ENCODE peak calls at places on chromosomes 3 and 15, in nine cellular contexts. Q, P, Y, T, J, X, R, A and Z are unnamed samples.

GRCh38 chr3:129352650-129353588 is 74.2 kb downstream of the HMCES start:
- DNase-seq in Y (no peak), Q (no peak), X (no peak), A (no peak), T (no peak), J (no peak), P (no peak), R (no peak), Z (peak)

GRCh38 chr15:55319537-55320325 is 709 bp downstream of the PIGB start:
- DNase-seq in R (no peak), Q (peak), T (no peak), A (no peak), X (peak), J (peak), P (no peak), Y (peak), Z (peak)

GRCh38 chr15:68986292-68986691 is 28.2 kb upstream of the NOX5 start:
- DNase-seq in X (no peak), Q (no peak), J (no peak), A (no peak), P (no peak), Y (no peak), R (no peak), T (no peak), Z (no peak)

GRCh38 chr3:146390967-146391366 is 78.4 kb downstream of the PLSCR2 start:
- DNase-seq in X (no peak), T (no peak), Q (no peak), J (peak), Y (peak), P (peak), R (no peak), A (no peak), Z (no peak)

GRCh38 chr15:34018021-34018645 is 20.9 kb downstream of the AVEN start:
- DNase-seq in P (peak), Q (no peak), R (no peak), A (no peak), J (peak), T (no peak), Y (no peak), X (no peak), Z (no peak)

GRCh38 chr15:77311618-77312398 is 108.1 kb downstream of the PEAK1 start:
- DNase-seq in J (peak), Y (peak), T (peak), A (no peak), Q (peak), R (no peak), X (no peak), P (no peak), Z (peak)

GRCh38 chr15:90933310-90933709 is 961 bp upstream of the HDDC3 start:
- DNase-seq in X (no peak), A (no peak), P (no peak), J (no peak), T (no peak), Y (no peak), R (no peak), Q (no peak), Z (no peak)

GRCh38 chr3:11159421-11159904 is 5.2 kb downstream of the HRH1 start:
- DNase-seq in X (no peak), Q (no peak), J (peak), R (peak), P (peak), A (no peak), T (peak), Y (peak), Z (peak)

GRCh38 chr3:119769394-119770149 is 12.3 kb upstream of the NR1I2 start:
- DNase-seq in Y (peak), Q (no peak), A (no peak), J (peak), T (no peak), R (no peak), P (peak), X (no peak), Z (no peak)

GRCh38 chr3:50539887-50540286 is 27.7 kb downstream of the C3orf18 start:
- DNase-seq in Y (no peak), P (no peak), J (no peak), X (no peak), R (no peak), Q (peak), T (no peak), A (no peak), Z (no peak)

GRCh38 chr3:171321241-171321640 is 139.0 kb downstream of the TNIK start:
- DNase-seq in X (no peak), T (no peak), R (no peak), A (no peak), P (no peak), Q (no peak), J (no peak), Y (no peak), Z (no peak)

GRCh38 chr3:146156060-146156459 is 4.9 kb downstream of the PLOD2 start:
- DNase-seq in P (no peak), X (no peak), J (no peak), R (no peak), Q (no peak), T (no peak), Y (peak), A (no peak), Z (no peak)

GRCh38 chr15:63523306-63523990 is 19.1 kb downstream of the USP3 start:
- DNase-seq in T (no peak), A (no peak), J (peak), X (no peak), Y (peak), Q (no peak), R (no peak), P (peak), Z (no peak)

GRCh38 chr15:98952381-98952803 is 55.2 kb downstream of the PGPEP1L start:
- DNase-seq in Y (no peak), P (peak), R (no peak), X (no peak), A (no peak), Q (no peak), T (no peak), J (peak), Z (peak)

GRCh38 chr3:100844063-100844936 is 135.0 kb downstream of the TFG start:
- DNase-seq in X (no peak), Y (no peak), A (no peak), T (no peak), R (no peak), J (peak), P (peak), Q (peak), Z (no peak)

GRCh38 chr3:52403271-52403841 is 41.5 kb downstream of the SEMA3G start:
- DNase-seq in J (no peak), T (no peak), P (no peak), Q (no peak), X (no peak), A (no peak), R (no peak), Y (no peak), Z (no peak)

GRCh38 chr3:44814751-44815150 is 47.0 kb upstream of the TMEM42 start:
- DNase-seq in R (no peak), Y (no peak), X (no peak), T (no peak), A (no peak), Q (no peak), P (no peak), J (no peak), Z (no peak)

GRCh38 chr3:196135693-196136639 is 54.1 kb upstream of the TFRC start:
- DNase-seq in J (no peak), T (peak), Y (no peak), R (no peak), Q (peak), X (no peak), P (no peak), A (no peak), Z (peak)

GRCh38 chr15:37891754-37892368 is 42.6 kb upstream of the TMCO5A start:
- DNase-seq in R (peak), Q (peak), P (peak), A (peak), T (peak), Y (peak), J (peak), X (peak), Z (peak)

GRCh38 chr3:134338201-134338512 is 36.1 kb downstream of the AMOTL2 start:
- DNase-seq in A (no peak), X (no peak), T (no peak), R (no peak), Y (no peak), P (no peak), J (no peak), Q (no peak), Z (no peak)

GRCh38 chr15:79629687-79630086 is 197.6 kb downstream of the MINAR1 start:
- DNase-seq in J (peak), Q (no peak), R (no peak), P (peak), Y (peak), X (no peak), T (no peak), A (no peak), Z (no peak)

GRCh38 chr3:30597131-30597768 is 9.2 kb upstream of the TGFBR2 start:
- DNase-seq in J (peak), Y (peak), X (no peak), P (peak), R (no peak), T (peak), A (peak), Q (peak), Z (peak)

GRCh38 chr15:25611603-25612002 is 172.8 kb upstream of the UBE3A start:
- DNase-seq in Y (peak), A (no peak), T (no peak), X (no peak), R (no peak), J (no peak), P (no peak), Q (no peak), Z (peak)

GRCh38 chr3:166582231-166582630 is 745.0 kb upstream of the BCHE start:
- DNase-seq in P (peak), R (no peak), X (no peak), Y (no peak), Q (no peak), J (peak), T (no peak), A (no peak), Z (no peak)

GRCh38 chr3:138418556-138419206 is 15.7 kb upstream of the ESYT3 start:
- DNase-seq in X (no peak), R (no peak), A (no peak), Q (no peak), P (no peak), J (peak), T (no peak), Y (no peak), Z (no peak)

GRCh38 chr3:30752961-30753360 is 141.5 kb downstream of the GADL1 start:
- DNase-seq in A (no peak), Y (peak), Q (peak), X (no peak), P (peak), T (peak), J (peak), R (no peak), Z (peak)

GRCh38 chr3:38758557-38758956 is 57.5 kb downstream of the SCN10A start:
- DNase-seq in R (no peak), J (no peak), Q (no peak), X (no peak), T (no peak), P (no peak), Y (no peak), A (no peak), Z (no peak)

GRCh38 chr3:43031490-43032216 is 52.5 kb downstream of the GASK1A start:
- DNase-seq in J (no peak), R (no peak), A (no peak), Y (peak), T (no peak), Q (no peak), X (no peak), P (no peak), Z (no peak)

GRCh38 chr3:125280966-125281365 is 68.4 kb upstream of the SLC12A8 start:
- DNase-seq in J (peak), T (no peak), A (no peak), R (peak), Q (peak), Y (peak), X (no peak), P (peak), Z (no peak)

GRCh38 chr15:91572110-91572509 is 281.4 kb upstream of the SLCO3A1 start:
- DNase-seq in Y (peak), P (peak), X (no peak), T (no peak), R (no peak), A (no peak), J (peak), Q (peak), Z (peak)

GRCh38 chr15:35485411-35485810 is 60.6 kb downstream of the DPH6 start:
- DNase-seq in Y (no peak), Q (no peak), R (no peak), X (no peak), T (no peak), J (no peak), P (no peak), A (no peak), Z (no peak)

GRCh38 chr3:123406598-123406997 is 42.3 kb downstream of the ADCY5 start:
- DNase-seq in T (no peak), R (no peak), J (no peak), X (no peak), A (no peak), Y (no peak), Q (no peak), P (no peak), Z (no peak)

GRCh38 chr3:65928110-65928509 is 110.6 kb downstream of the MAGI1 start:
- DNase-seq in P (no peak), Q (no peak), T (peak), X (no peak), J (no peak), R (no peak), A (no peak), Y (no peak), Z (no peak)

GRCh38 chr3:138863776-138864113 is 29.0 kb upstream of the PIK3CB start:
- DNase-seq in A (no peak), T (no peak), Q (no peak), Y (no peak), R (no peak), J (no peak), X (no peak), P (no peak), Z (no peak)

DNA sequence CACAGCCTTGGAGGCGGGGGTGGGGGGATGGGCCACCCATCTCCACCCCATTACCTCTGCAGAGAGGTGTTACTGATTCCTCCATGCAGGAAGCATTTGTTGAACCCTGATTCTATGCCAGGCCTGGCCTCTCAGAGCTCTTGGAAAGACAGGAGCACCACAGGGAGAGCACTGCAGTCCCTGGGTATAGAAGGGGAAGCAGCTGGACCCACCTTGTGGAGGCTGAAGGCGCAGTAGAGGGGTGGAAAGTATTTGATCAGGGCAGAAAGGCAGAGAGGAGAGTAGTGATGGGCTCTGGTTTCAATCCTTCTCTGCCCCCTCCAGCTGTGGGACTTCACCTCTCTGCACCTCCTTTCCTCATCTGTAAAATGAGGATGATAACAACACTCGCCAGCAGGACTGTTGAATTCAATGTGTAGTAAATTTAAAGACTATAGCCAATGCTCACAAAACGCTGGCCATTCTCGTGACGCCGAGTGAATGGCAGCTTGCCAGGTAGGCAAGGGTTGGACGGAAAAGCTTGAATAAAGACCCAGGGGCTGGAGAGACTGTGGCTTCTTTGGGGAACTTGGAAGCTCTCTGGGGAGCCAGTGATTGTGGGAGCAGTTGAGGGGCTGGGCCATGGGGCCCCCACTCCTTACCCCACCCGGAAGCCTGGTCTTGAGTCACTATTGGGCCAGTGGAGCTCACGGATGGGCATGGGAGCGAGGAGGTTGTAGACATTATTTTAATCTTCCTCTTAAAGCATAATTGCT is 8.0 kb upstream of the CCDC33 start:
- DNase-seq in Q (no peak), A (no peak), T (no peak), P (no peak), J (no peak), X (no peak), Y (no peak), R (no peak), Z (no peak)
- TF ChIP-seq EZH2 in Q (no peak), A (no peak), T (no peak), P (no peak), J (no peak), X (no peak), Y (no peak), R (no peak), Z (no peak)

GRCh38 chr15:53389271-53389670 is 370.2 kb downstream of the WDR72 start:
- DNase-seq in J (no peak), T (no peak), R (no peak), X (peak), Y (no peak), P (no peak), Q (no peak), A (no peak), Z (no peak)

GRCh38 chr15:53384417-53384816 is 375.0 kb downstream of the WDR72 start:
- DNase-seq in Y (no peak), Q (no peak), R (peak), X (peak), T (no peak), J (no peak), P (no peak), A (no peak), Z (peak)
- H2AFZ ChIP-seq in Y (no peak), Q (no peak), R (no peak), X (no peak), T (no peak), J (no peak), P (no peak), A (no peak), Z (no peak)

GRCh38 chr3:46882377-46883015 is 5.0 kb downstream of the PTH1R start:
- DNase-seq in T (peak), P (no peak), J (peak), R (peak), Q (no peak), A (no peak), X (peak), Y (peak), Z (no peak)
- TF ChIP-seq EZH2 in T (peak), P (peak), J (peak), R (peak), Q (peak), A (no peak), X (peak), Y (peak), Z (peak)

GRCh38 chr3:111592143-111592542 is 3.0 kb downstream of the ZBED2 start:
- DNase-seq in X (no peak), P (peak), T (no peak), A (no peak), Y (no peak), R (no peak), J (peak), Q (no peak), Z (peak)
- H2AFZ ChIP-seq in X (no peak), P (no peak), T (no peak), A (no peak), Y (no peak), R (no peak), J (no peak), Q (no peak), Z (no peak)

GRCh38 chr15:57376695-57377477 is 581 bp downstream of the CGNL1 start:
- DNase-seq in R (peak), Q (peak), Y (peak), A (no peak), T (peak), X (peak), J (no peak), P (no peak), Z (no peak)

GRCh38 chr15:57377478-57377847 is 1.2 kb downstream of the CGNL1 start:
- DNase-seq in Q (peak), A (peak), X (no peak), Y (no peak), J (no peak), R (no peak), T (no peak), P (no peak), Z (peak)

GRCh38 chr15:57373251-57373881 is 2.9 kb upstream of the CGNL1 start:
- DNase-seq in J (no peak), A (no peak), X (no peak), R (no peak), Q (no peak), T (no peak), Y (no peak), P (no peak), Z (no peak)

GRCh38 chr15:57373882-57374276 is 2.4 kb upstream of the CGNL1 start:
- DNase-seq in R (no peak), Q (no peak), J (no peak), Y (no peak), A (no peak), T (no peak), X (no peak), P (no peak), Z (no peak)

DNA sequence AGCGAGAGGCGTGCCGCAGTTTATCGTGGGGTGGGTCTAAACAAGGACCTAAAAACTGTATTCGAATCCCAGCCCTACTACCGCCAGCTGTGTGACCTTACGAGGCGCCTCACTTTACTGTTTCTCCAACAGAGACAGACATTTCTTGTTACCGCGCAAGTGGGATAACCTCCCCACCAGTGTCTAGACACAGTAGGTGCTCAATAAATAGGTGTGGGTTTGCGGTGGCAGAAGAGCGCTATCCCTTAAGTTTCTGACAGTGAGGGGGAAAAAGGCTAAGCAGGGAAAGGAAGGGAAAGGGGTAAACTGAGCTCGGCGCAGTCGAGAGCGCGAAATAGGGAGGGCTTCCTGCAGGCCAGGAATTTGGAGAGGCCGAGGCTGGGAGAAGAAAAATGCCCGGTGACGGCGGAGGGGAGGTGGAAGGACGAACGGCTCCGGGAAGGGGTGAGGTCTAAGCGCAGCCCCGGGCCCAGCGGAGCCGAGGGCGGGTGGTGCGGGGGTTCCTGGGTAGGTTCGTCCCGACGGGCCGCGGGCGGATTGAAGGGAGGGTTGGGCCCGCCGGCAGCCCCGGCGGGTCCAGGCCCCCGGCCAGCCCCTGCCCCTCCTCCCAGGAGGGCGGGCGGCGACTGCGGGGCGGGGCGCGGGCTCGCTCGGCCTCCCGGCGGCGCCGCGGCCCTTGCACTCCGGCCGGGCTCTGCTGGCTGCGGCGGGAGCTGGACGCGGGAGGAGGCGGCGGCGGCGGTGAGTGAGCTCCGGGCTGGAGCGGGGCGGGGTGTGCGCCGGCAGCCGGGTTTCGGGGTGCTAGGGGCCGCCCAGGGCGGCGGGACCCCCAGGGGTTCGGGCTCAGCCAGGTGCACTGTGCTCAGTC is at the start of gene CGNL1:
- DNase-seq in X (peak), Y (peak), Q (no peak), A (no peak), J (peak), P (no peak), R (peak), T (peak), Z (peak)
- TF ChIP-seq EZH2 in X (peak), Y (peak), Q (peak), A (no peak), J (peak), P (peak), R (no peak), T (no peak), Z (no peak)

DNA sequence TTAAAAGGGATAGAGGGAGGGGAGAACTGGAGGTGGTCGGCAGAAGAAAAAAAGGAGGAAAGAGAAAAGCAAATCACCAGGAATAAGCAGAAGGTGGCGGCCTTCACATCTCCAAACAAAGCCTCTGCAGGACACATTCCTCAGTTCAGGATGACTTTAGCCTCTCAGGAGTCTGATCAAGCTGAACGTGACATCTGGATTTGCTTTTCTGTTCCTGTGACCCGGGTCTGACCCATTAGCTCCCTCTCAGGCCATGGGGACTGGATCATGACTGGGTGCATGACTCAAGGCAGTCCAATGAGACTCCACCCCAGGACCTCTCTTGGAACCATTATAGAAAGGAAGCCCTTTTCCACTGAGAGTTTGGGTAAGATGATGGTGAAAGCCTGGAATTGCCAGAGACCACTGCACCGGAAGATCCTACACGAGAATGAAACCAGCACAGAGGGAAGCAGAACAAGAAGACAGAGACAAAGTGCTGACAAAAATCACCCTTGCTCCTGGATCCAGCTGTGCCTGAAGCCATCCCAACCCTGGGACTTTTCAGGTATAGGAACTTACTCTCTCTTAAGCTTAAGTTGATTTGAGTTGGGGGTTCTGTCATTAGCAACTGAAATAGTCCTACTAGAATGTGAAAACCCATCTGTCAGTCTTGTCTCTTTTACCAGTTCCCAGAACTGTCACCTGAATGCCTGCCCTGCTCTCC is 45.4 kb upstream of the RAD18 start:
- DNase-seq in R (no peak), P (no peak), J (no peak), T (no peak), X (no peak), Q (peak), Y (peak), A (no peak), Z (no peak)
- H2AFZ ChIP-seq in R (no peak), P (no peak), J (no peak), T (no peak), X (no peak), Q (no peak), Y (peak), A (no peak), Z (no peak)